ENCODE peak calls at places on chromosome 12, in four cellular contexts. O is ELR, U is foreskin fibroblast, Z is MG63. J is an unnamed sample.

GRCh38 chr12:72330291-72330690 is 58.1 kb downstream of the TRHDE start:
- DNase-seq in O (peak), U (peak), Z (peak), J (peak)

GRCh38 chr12:109703684-109704083 is 9.9 kb upstream of the FAM222A start:
- DNase-seq in O (no peak), U (no peak), Z (no peak), J (no peak)

GRCh38 chr12:44875417-44875953 is 630 bp downstream of the NELL2 start:
- DNase-seq in O (peak), U (peak), Z (no peak), J (peak)

GRCh38 chr12:57614948-57615500 is 3.8 kb downstream of the ARHGEF25 start:
- DNase-seq in O (no peak), U (no peak), Z (no peak), J (no peak)

GRCh38 chr12:8037947-8038346 is 5.4 kb downstream of the FOXJ2 start:
- DNase-seq in O (no peak), U (no peak), Z (no peak), J (no peak)

GRCh38 chr12:31323466-31324115 is 2.4 kb downstream of the SINHCAF start:
- DNase-seq in O (peak), U (no peak), Z (peak), J (no peak)

GRCh38 chr12:104288635-104289258 is 14.8 kb upstream of the EID3 start:
- DNase-seq in O (peak), U (peak), Z (peak), J (peak)

GRCh38 chr12:3698218-3698974 is 54.5 kb downstream of the CRACR2A start:
- DNase-seq in O (peak), U (peak), Z (peak), J (peak)

GRCh38 chr12:131250951-131251315 is 297.2 kb downstream of the ADGRD1 start:
- DNase-seq in O (no peak), U (no peak), Z (no peak), J (no peak)

GRCh38 chr12:77795699-77796098 is 35.0 kb upstream of the NAV3 start:
- DNase-seq in O (no peak), U (peak), Z (no peak), J (no peak)

GRCh38 chr12:49332891-49333371 is 4.1 kb downstream of the C1QL4 start:
- DNase-seq in O (no peak), U (no peak), Z (no peak), J (no peak)

GRCh38 chr12:131074221-131075083 is 120.7 kb downstream of the ADGRD1 start:
- DNase-seq in O (no peak), U (no peak), Z (no peak), J (peak)

GRCh38 chr12:42094277-42094676 is 50.4 kb downstream of the GXYLT1 start:
- DNase-seq in O (peak), U (peak), Z (no peak), J (peak)

J was measured in AG20443.